ENCODE peak calls at places on chromosome 11, in seven cellular contexts. Y is heart left ventricle, B is A549, I is IMR-90, E is esophagus squamous epithelium, O is prostate gland, S is adrenal gland. W is an unnamed sample. For H3K4me1, the result is how much of the 10 kb centered on the place peaks cover.

GRCh38 chr11:118010738-118011461 is 24.7 kb downstream of the IL10RA start:
- DNase-seq in Y (peak), B (no peak), I (no peak), E (no peak), O (no peak), S (peak), W (no peak)

GRCh38 chr11:79077684-79078379 is 363.0 kb downstream of the TENM4 start:
- DNase-seq in Y (no peak), B (no peak), I (no peak), E (no peak), O (no peak), S (no peak), W (no peak)

GRCh38 chr11:3617990-3618389 is 23.8 kb downstream of the ART5 start:
- DNase-seq in Y (no peak), B (no peak), I (no peak), E (no peak), O (no peak), S (no peak), W (no peak)

GRCh38 chr11:120013325-120014250 is 124.3 kb downstream of the TRIM29 start:
- DNase-seq in Y (peak), B (peak), I (peak), E (no peak), O (peak), S (peak), W (peak)

GRCh38 chr11:116576523-116576922 is 196.3 kb downstream of the BUD13 start:
- DNase-seq in Y (no peak), B (no peak), I (no peak), E (no peak), O (no peak), S (no peak), W (no peak)

GRCh38 chr11:79290766-79291165 is 150.1 kb downstream of the TENM4 start:
- DNase-seq in Y (no peak), B (no peak), I (no peak), E (no peak), O (no peak), S (no peak), W (no peak)

GRCh38 chr11:25159341-25159740 is 662.5 kb downstream of the LUZP2 start:
- DNase-seq in Y (no peak), B (no peak), I (peak), E (no peak), O (no peak), S (no peak), W (no peak)

GRCh38 chr11:64242920-64243854 is 2.3 kb downstream of the FKBP2 start:
- DNase-seq in Y (no peak), B (no peak), I (no peak), E (no peak), O (no peak), S (no peak), W (no peak)

GRCh38 chr11:134749040-134749586 is 337.1 kb upstream of the B3GAT1 start:
- DNase-seq in Y (peak), B (no peak), I (no peak), E (no peak), O (no peak), S (no peak), W (no peak)

GRCh38 chr11:46655631-46656030 is 38.3 kb downstream of the ATG13 start:
- DNase-seq in Y (no peak), B (no peak), I (no peak), E (no peak), O (no peak), S (no peak), W (no peak)

DNA sequence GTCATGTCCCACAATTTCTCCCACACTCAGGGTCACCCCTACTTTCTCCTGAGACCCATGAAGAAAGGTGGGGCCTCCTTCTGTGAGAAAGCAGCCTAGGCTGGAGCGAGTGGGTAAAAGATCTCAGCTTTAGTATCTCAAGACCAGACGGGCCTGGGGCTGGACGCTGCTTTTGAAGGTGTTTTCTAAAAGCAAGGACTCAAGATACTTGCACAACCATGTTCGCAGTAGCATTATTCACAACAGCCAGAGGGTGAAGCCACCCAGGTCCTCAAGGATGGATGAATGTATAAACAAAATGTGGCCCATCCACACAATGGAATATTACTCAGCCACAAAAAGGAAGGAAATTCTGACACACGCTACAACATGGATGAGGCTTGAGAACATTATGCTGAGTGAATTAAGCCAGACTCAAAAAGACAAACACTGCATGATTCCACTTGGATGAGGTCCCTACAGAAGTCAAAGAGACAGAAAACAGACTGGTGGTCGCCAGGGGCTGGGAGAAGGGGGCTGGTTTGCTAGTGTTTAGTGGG is 10.6 kb downstream of the SHANK2 start:
- DNase-seq in Y (no peak), B (no peak), I (no peak), E (no peak), O (no peak), S (no peak), W (no peak)
- H3K4me3 ChIP-seq in Y (no peak), B (no peak), I (no peak), E (no peak), O (no peak), S (no peak), W (no peak)

GRCh38 chr11:61834278-61835004 is 6.3 kb downstream of the FADS2 start:
- DNase-seq in Y (peak), B (no peak), I (peak), E (no peak), O (no peak), S (peak), W (no peak)
- TF ChIP-seq POLR2A in Y (no peak), B (no peak), I (no peak), E (no peak), O (no peak), S (no peak), W (no peak)

DNA sequence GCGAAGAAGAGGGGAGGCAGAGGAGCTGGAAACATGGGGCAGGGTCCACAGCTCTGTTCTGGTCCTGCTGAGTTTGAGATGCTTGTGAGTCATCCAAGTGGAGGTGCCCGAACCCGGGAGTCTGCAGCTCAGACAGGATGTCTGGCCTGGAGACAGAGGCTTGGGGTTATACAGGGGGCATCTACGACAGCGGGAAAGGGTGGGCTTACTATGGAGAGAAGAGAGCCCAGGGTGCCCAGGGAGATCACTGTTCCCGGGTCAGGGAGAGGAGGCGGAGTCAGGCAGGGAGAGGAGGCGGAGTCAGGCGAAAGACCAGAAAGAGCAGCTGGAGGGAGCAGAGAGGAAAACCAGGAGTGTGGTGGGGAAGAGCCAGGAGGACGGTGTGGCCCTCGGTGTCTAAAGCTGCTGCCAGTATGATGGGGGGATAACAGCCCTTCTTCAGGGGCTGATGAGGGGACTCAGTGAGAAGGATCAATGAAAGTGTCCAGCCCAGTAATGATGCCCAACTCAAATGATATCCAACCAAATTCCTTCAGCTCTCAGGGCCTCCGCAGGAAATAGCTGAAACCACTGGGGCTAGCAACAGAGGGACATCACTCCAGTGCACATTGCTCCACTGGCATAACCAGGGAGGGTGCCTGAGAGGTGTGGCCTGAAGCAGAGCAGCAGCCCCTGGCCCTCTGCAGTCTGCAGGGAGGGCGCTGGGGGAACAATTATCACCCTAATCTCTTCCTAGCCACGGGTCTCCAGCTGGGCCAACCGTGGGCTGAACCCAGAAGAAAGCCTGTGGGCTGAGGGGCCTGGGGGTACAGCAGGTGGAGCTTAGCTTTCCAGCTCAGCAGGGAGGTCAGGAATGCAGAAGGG is 2.6 kb upstream of the LTBP3 start:
- DNase-seq in Y (peak), B (peak), I (peak), E (no peak), O (no peak), S (peak), W (peak)
- H3K4me1 ChIP-seq in Y (half or more), B (half or more), I (under half), E (under half), O (under half), S (under half), W (under half)

GRCh38 chr11:113314389-113315301 is at the start of gene TTC12:
- DNase-seq in Y (peak), B (peak), I (peak), E (peak), O (peak), S (peak), W (peak)

GRCh38 chr11:113316251-113316650 is 1.9 kb downstream of the TTC12 start:
- DNase-seq in Y (no peak), B (no peak), I (no peak), E (no peak), O (no peak), S (no peak), W (no peak)

GRCh38 chr11:113313601-113314000 is 782 bp upstream of the TTC12 start:
- DNase-seq in Y (no peak), B (no peak), I (peak), E (no peak), O (no peak), S (no peak), W (no peak)

GRCh38 chr11:113311536-113311935 is 2.8 kb upstream of the TTC12 start:
- DNase-seq in Y (no peak), B (no peak), I (peak), E (no peak), O (no peak), S (no peak), W (no peak)

GRCh38 chr11:113314065-113314388 is 356 bp upstream of the TTC12 start:
- DNase-seq in Y (no peak), B (no peak), I (no peak), E (no peak), O (no peak), S (no peak), W (no peak)
- H3K4me3 ChIP-seq in Y (peak), B (peak), I (peak), E (peak), O (peak), S (no peak), W (peak)

DNA sequence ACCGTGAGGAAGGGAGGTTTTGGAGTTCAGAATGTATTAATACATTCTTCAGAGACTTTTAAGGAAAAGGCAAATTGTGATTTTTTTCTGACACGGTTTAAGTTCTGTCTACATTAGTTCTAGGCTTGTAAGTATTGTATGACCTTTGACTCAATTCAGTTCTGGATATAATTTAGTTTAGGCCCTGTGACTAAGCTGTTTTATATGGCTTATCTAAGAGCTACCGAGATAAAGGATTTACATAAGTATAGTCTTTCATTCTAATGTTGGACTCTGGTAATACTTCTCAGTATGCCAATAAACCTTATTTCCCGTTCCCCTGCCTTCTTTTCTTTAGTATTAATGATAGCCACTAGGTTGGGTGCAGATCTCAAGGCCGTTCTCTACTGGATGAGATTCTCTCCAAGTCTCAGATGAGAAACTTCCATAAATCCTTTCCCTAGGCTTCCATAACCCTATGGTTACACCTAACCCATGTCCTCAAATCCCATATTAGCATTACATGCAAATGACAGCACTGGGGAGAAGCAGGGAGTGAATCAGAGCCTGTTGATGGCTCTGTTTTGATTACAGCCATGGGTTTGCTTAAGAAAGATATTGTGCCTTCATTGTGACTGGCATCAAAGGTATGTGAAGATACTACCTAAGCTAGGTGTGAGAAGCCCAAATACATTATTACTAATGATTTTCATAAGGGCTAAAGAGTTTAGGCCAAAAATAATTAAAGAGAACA is 38.7 kb downstream of the BARX2 start:
- DNase-seq in Y (no peak), B (no peak), I (no peak), E (no peak), O (no peak), S (no peak), W (no peak)
- TF ChIP-seq POLR2A in Y (no peak), B (no peak), I (no peak), E (no peak), O (no peak), S (no peak), W (no peak)

GRCh38 chr11:74464746-74465145 is 2.6 kb downstream of the KCNE3 start:
- DNase-seq in Y (no peak), B (no peak), I (no peak), E (no peak), O (no peak), S (no peak), W (no peak)
- H3K4me1 ChIP-seq in Y (half or more), B (under half), I (under half), E (under half), O (under half), S (under half), W (half or more)

DNA sequence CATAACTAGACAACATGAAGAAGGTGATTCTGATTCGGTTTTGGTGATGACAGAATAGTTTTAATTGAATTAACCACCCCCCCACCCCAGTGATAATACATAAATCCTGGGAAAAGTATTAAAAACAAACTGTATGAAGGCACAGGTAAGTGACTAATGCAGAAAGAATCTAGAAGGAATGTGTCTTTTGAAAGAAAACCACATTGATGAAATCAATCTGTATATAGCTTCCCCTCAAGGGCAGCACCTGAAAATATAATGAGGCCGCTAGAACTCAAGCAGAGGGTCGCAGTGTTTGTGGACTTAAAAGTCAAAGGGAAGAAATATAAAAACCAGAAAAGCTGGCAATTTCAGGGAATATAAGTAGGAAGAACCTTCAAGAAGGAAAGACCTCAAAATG is 580.5 kb upstream of the CHORDC1 start:
- DNase-seq in Y (no peak), B (no peak), I (no peak), E (no peak), O (no peak), S (no peak), W (no peak)
- H3K4me3 ChIP-seq in Y (no peak), B (no peak), I (no peak), E (no peak), O (no peak), S (no peak), W (no peak)

GRCh38 chr11:102320679-102321078 is 3.4 kb downstream of the BIRC3 start:
- DNase-seq in Y (no peak), B (no peak), I (no peak), E (no peak), O (no peak), S (no peak), W (no peak)

GRCh38 chr11:102318469-102318868 is 1.2 kb downstream of the BIRC3 start:
- DNase-seq in Y (no peak), B (peak), I (peak), E (no peak), O (no peak), S (no peak), W (no peak)

GRCh38 chr11:102320166-102320565 is 2.9 kb downstream of the BIRC3 start:
- DNase-seq in Y (no peak), B (no peak), I (no peak), E (no peak), O (no peak), S (no peak), W (no peak)

GRCh38 chr11:102317768-102318103 is 452 bp downstream of the BIRC3 start:
- DNase-seq in Y (no peak), B (no peak), I (no peak), E (no peak), O (no peak), S (no peak), W (no peak)

DNA sequence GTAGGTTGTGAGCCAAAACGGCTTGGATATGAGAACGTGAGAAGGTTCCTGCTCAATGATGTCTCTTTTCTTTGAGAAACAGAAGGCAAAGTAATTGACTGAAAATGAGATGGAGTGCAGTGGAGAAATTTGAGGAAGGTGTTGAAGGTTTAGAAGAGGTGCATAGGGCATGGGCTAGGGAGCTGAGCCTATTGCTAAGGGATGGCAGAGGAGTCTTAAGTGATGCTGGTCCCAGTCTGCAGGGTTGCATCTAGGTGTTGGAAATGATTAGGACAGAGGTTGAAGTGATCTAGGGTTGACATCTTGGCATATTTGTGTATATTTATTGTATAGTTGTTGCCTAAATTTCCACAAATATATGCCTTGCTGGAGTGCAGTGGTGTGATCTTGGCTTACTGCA is 2.3 kb downstream of the BIRC3 start:
- DNase-seq in Y (no peak), B (no peak), I (no peak), E (no peak), O (no peak), S (no peak), W (no peak)
- TF ChIP-seq POLR2A in Y (no peak), B (no peak), I (no peak), E (no peak), O (no peak), S (no peak), W (no peak)

W was measured in body of pancreas.